ENCODE peak calls at places on chromosomes 13 and 19, in five cellular contexts. One of them, this sample, is unnamed.

GRCh38 chr13:113928701-113929627 is 44.9 kb downstream of the C13orf46 start:
- DNase-seq in mesendoderm: no peak
- DNase-seq in neuronal stem cell: no peak
- DNase-seq in H9: peak; percentile 22
- DNase-seq in H1: no peak
- DNase-seq in this sample: peak; percentile 69

GRCh38 chr19:41299755-41300089 is 10.2 kb upstream of the CCDC97 start:
- DNase-seq in H9: no peak
- DNase-seq in neuronal stem cell: no peak
- DNase-seq in mesendoderm: no peak
- DNase-seq in H1: no peak
- DNase-seq in this sample: peak; percentile 92

GRCh38 chr19:7004313-7004931 is 16.8 kb downstream of the MBD3L2B start:
- DNase-seq in H9: no peak
- DNase-seq in neuronal stem cell: no peak
- DNase-seq in mesendoderm: peak; percentile 31
- DNase-seq in H1: no peak
- DNase-seq in this sample: peak; percentile 18

GRCh38 chr19:45474191-45474940 is 6.6 kb downstream of the FOSB start:
- DNase-seq in H9: no peak
- DNase-seq in neuronal stem cell: no peak
- DNase-seq in H1: no peak
- DNase-seq in mesendoderm: no peak
- DNase-seq in this sample: peak; percentile 25

GRCh38 chr13:73708393-73708985 is 425.7 kb downstream of the KLF12 start:
- DNase-seq in H1: no peak
- DNase-seq in mesendoderm: peak; percentile 76
- DNase-seq in neuronal stem cell: peak; percentile 38
- DNase-seq in H9: no peak
- DNase-seq in this sample: peak; percentile 71

GRCh38 chr13:44422755-44423643 is 49.4 kb downstream of the SERP2 start:
- DNase-seq in H1: no peak
- DNase-seq in neuronal stem cell: no peak
- DNase-seq in H9: no peak
- DNase-seq in mesendoderm: no peak
- DNase-seq in this sample: no peak

GRCh38 chr19:35757231-35757748 is 461 bp upstream of the HSPB6 start:
- DNase-seq in H9: no peak
- DNase-seq in H1: no peak
- DNase-seq in mesendoderm: peak; percentile 90
- DNase-seq in neuronal stem cell: no peak
- DNase-seq in this sample: peak; percentile 96

GRCh38 chr13:60162096-60162495 is 1.6 kb downstream of the DIAPH3 start:
- DNase-seq in mesendoderm: no peak
- DNase-seq in neuronal stem cell: no peak
- DNase-seq in H9: no peak
- DNase-seq in H1: no peak
- DNase-seq in this sample: peak; percentile 6

GRCh38 chr19:13707901-13708300 is 56.4 kb upstream of the MRI1 start:
- DNase-seq in neuronal stem cell: no peak
- DNase-seq in mesendoderm: no peak
- DNase-seq in H9: no peak
- DNase-seq in H1: no peak
- DNase-seq in this sample: no peak

GRCh38 chr13:51502206-51502651 is 49.4 kb upstream of the INTS6 start:
- DNase-seq in H9: no peak
- DNase-seq in H1: no peak
- DNase-seq in mesendoderm: no peak
- DNase-seq in neuronal stem cell: no peak
- DNase-seq in this sample: peak; percentile 59

GRCh38 chr13:113625965-113626661 is 31.9 kb downstream of the ATP4B start:
- DNase-seq in H9: no peak
- DNase-seq in mesendoderm: peak; percentile 7
- DNase-seq in H1: no peak
- DNase-seq in neuronal stem cell: no peak
- DNase-seq in this sample: peak; percentile 50

GRCh38 chr19:1237754-1238372 is at the start of gene CBARP:
- DNase-seq in H1: no peak
- DNase-seq in mesendoderm: no peak
- DNase-seq in neuronal stem cell: no peak
- DNase-seq in H9: no peak
- DNase-seq in this sample: no peak

GRCh38 chr19:40285353-40286234 is 449 bp upstream of the AKT2 start:
- DNase-seq in H9: peak; percentile 99
- DNase-seq in mesendoderm: peak; percentile 100
- DNase-seq in H1: peak; percentile 98
- DNase-seq in neuronal stem cell: peak; percentile 99
- DNase-seq in this sample: peak; percentile 99

GRCh38 chr13:113962975-113963374 is 10.9 kb downstream of the C13orf46 start:
- DNase-seq in H1: no peak
- DNase-seq in neuronal stem cell: no peak
- DNase-seq in H9: no peak
- DNase-seq in mesendoderm: no peak
- DNase-seq in this sample: no peak

GRCh38 chr19:13104848-13105646 is 2.4 kb upstream of the LYL1 start:
- DNase-seq in H9: no peak
- DNase-seq in neuronal stem cell: no peak
- DNase-seq in mesendoderm: no peak
- DNase-seq in H1: no peak
- DNase-seq in this sample: no peak

GRCh38 chr13:99062593-99062992 is 84.7 kb upstream of the DOCK9 start:
- DNase-seq in H9: no peak
- DNase-seq in neuronal stem cell: no peak
- DNase-seq in H1: no peak
- DNase-seq in mesendoderm: no peak
- DNase-seq in this sample: peak; percentile 30

GRCh38 chr19:588758-589692 is 656 bp upstream of the HCN2 start:
- DNase-seq in H1: no peak
- DNase-seq in neuronal stem cell: no peak
- DNase-seq in H9: peak; percentile 54
- DNase-seq in mesendoderm: no peak
- DNase-seq in this sample: no peak

GRCh38 chr13:60120617-60121016 is 43.1 kb downstream of the DIAPH3 start:
- DNase-seq in H1: no peak
- DNase-seq in H9: no peak
- DNase-seq in mesendoderm: no peak
- DNase-seq in neuronal stem cell: no peak
- DNase-seq in this sample: no peak

GRCh38 chr13:114015111-114015551 is 41.3 kb upstream of the C13orf46 start:
- DNase-seq in mesendoderm: no peak
- DNase-seq in H9: no peak
- DNase-seq in H1: no peak
- DNase-seq in neuronal stem cell: no peak
- DNase-seq in this sample: no peak

GRCh38 chr19:3196064-3196932 is 10.6 kb downstream of the NCLN start:
- DNase-seq in mesendoderm: no peak
- DNase-seq in H9: no peak
- DNase-seq in H1: no peak
- DNase-seq in neuronal stem cell: no peak
- DNase-seq in this sample: no peak

GRCh38 chr13:108728370-108728769 is 99.0 kb downstream of the MYO16 start:
- DNase-seq in H1: peak; percentile 67
- DNase-seq in mesendoderm: peak; percentile 94
- DNase-seq in H9: peak; percentile 87
- DNase-seq in neuronal stem cell: no peak
- DNase-seq in this sample: no peak

GRCh38 chr13:85314686-85315085 is 484.5 kb downstream of the SLITRK6 start:
- DNase-seq in neuronal stem cell: peak; percentile 14
- DNase-seq in H1: no peak
- DNase-seq in H9: no peak
- DNase-seq in mesendoderm: peak; percentile 2
- DNase-seq in this sample: no peak

GRCh38 chr19:15292847-15293582 is 39.3 kb downstream of the BRD4 start:
- DNase-seq in mesendoderm: no peak
- DNase-seq in H9: no peak
- DNase-seq in H1: no peak
- DNase-seq in neuronal stem cell: no peak
- DNase-seq in this sample: no peak

GRCh38 chr13:81781471-81781870 is 1440.5 kb upstream of the SPRY2 start:
- DNase-seq in mesendoderm: no peak
- DNase-seq in H9: no peak
- DNase-seq in neuronal stem cell: no peak
- DNase-seq in H1: no peak
- DNase-seq in this sample: no peak

GRCh38 chr13:52130641-52131040 is 1.8 kb upstream of the NEK5 start:
- DNase-seq in H9: no peak
- DNase-seq in neuronal stem cell: no peak
- DNase-seq in mesendoderm: no peak
- DNase-seq in H1: no peak
- DNase-seq in this sample: no peak

GRCh38 chr19:19458110-19458816 is 52.8 kb downstream of the GATAD2A start:
- DNase-seq in H9: no peak
- DNase-seq in mesendoderm: no peak
- DNase-seq in neuronal stem cell: no peak
- DNase-seq in H1: no peak
- DNase-seq in this sample: no peak

GRCh38 chr13:78674638-78675037 is 15.7 kb upstream of the OBI1 start:
- DNase-seq in neuronal stem cell: no peak
- DNase-seq in H9: no peak
- DNase-seq in mesendoderm: no peak
- DNase-seq in H1: no peak
- DNase-seq in this sample: no peak

GRCh38 chr13:68375004-68375403 is 1144.9 kb upstream of the PCDH9 start:
- DNase-seq in H9: no peak
- DNase-seq in H1: no peak
- DNase-seq in mesendoderm: no peak
- DNase-seq in neuronal stem cell: no peak
- DNase-seq in this sample: no peak

GRCh38 chr19:13022859-13023636 is 27.8 kb downstream of the NFIX start:
- DNase-seq in mesendoderm: peak; percentile 50
- DNase-seq in H9: peak; percentile 64
- DNase-seq in neuronal stem cell: no peak
- DNase-seq in H1: no peak
- DNase-seq in this sample: peak; percentile 95

GRCh38 chr13:42279080-42279479 is 7.1 kb downstream of the AKAP11 start:
- DNase-seq in H1: no peak
- DNase-seq in neuronal stem cell: no peak
- DNase-seq in mesendoderm: no peak
- DNase-seq in H9: no peak
- DNase-seq in this sample: no peak
- H3K23ac ChIP-seq in H1: no peak overlapping the region
- H3K23ac ChIP-seq in neuronal stem cell: no peak overlapping the region
- H3K23ac ChIP-seq in mesendoderm: no peak overlapping the region
- H3K23ac ChIP-seq in H9: no peak overlapping the region
- H3K23ac ChIP-seq in this sample: no peak overlapping the region

GRCh38 chr19:9014809-9015208 is 4.6 kb upstream of the MUC16 start:
- DNase-seq in neuronal stem cell: no peak
- DNase-seq in H1: no peak
- DNase-seq in mesendoderm: no peak
- DNase-seq in H9: no peak
- DNase-seq in this sample: no peak
- H3K23ac ChIP-seq in neuronal stem cell: no peak overlapping the region
- H3K23ac ChIP-seq in H1: no peak overlapping the region
- H3K23ac ChIP-seq in mesendoderm: no peak overlapping the region
- H3K23ac ChIP-seq in H9: no peak overlapping the region
- H3K23ac ChIP-seq in this sample: no peak overlapping the region

GRCh38 chr13:101416181-101417042 is at the start of gene NALCN:
- DNase-seq in H9: peak; percentile 39
- DNase-seq in mesendoderm: peak; percentile 18
- DNase-seq in neuronal stem cell: peak; percentile 31
- DNase-seq in H1: no peak
- DNase-seq in this sample: no peak
- H3K23ac ChIP-seq in H9: no peak within 1 kb of the TSS
- H3K23ac ChIP-seq in mesendoderm: peak within 1 kb of the TSS; percentile 20
- H3K23ac ChIP-seq in neuronal stem cell: no peak within 1 kb of the TSS
- H3K23ac ChIP-seq in H1: no peak within 1 kb of the TSS
- H3K23ac ChIP-seq in this sample: no peak within 1 kb of the TSS

GRCh38 chr19:17542042-17542441 is 13.4 kb upstream of the COLGALT1 start:
- DNase-seq in H9: no peak
- DNase-seq in neuronal stem cell: no peak
- DNase-seq in H1: no peak
- DNase-seq in mesendoderm: no peak
- DNase-seq in this sample: no peak

GRCh38 chr19:17541184-17541759 is 14.2 kb upstream of the COLGALT1 start:
- DNase-seq in H1: no peak
- DNase-seq in mesendoderm: no peak
- DNase-seq in neuronal stem cell: no peak
- DNase-seq in H9: no peak
- DNase-seq in this sample: no peak

GRCh38 chr19:17542793-17543582 is 12.5 kb upstream of the COLGALT1 start:
- DNase-seq in H9: no peak
- DNase-seq in neuronal stem cell: no peak
- DNase-seq in H1: no peak
- DNase-seq in mesendoderm: no peak
- DNase-seq in this sample: no peak

GRCh38 chr19:17543991-17544390 is 11.5 kb upstream of the COLGALT1 start:
- DNase-seq in H1: no peak
- DNase-seq in H9: no peak
- DNase-seq in neuronal stem cell: no peak
- DNase-seq in mesendoderm: no peak
- DNase-seq in this sample: no peak

DNA sequence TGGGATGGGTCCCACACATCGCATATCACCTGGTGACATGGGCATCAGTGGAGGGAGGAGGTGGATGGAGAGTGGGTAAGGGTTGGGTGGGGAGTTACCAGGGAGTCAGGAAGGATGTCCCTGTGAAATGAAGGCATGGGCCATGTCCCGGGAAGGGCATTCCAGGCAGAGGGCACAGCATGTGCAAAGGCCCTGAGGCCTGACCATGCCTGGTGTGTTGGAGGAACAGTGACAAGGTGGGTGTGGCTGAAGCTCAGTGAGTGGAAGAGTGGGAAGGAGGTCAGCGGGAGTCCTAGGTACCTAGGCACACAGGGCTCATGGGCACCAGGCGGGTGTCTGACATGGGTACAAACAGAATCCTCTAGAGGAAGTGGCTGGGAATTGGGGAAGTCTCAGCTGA is 11.0 kb upstream of the COLGALT1 start:
- DNase-seq in H1: no peak
- DNase-seq in mesendoderm: no peak
- DNase-seq in H9: no peak
- DNase-seq in neuronal stem cell: no peak
- DNase-seq in this sample: no peak
- H3K23ac ChIP-seq in H1: no peak overlapping the region
- H3K23ac ChIP-seq in mesendoderm: no peak overlapping the region
- H3K23ac ChIP-seq in H9: no peak overlapping the region
- H3K23ac ChIP-seq in neuronal stem cell: no peak overlapping the region
- H3K23ac ChIP-seq in this sample: no peak overlapping the region

This sample was measured in IMR-90.